ENCODE peak calls at places on chromosomes 3 and 15, in six cellular contexts. One of them, this sample, is unnamed.

GRCh38 chr3:149395107-149396089 is 17.9 kb upstream of the TM4SF1 start:
- DNase-seq in endothelial cell of umbilical vein: peak; percentile 98
- DNase-seq in right cardiac atrium: peak; percentile 65
- DNase-seq in mesendoderm: no peak
- DNase-seq in OCI-LY7: no peak
- DNase-seq in gastrocnemius medialis: no peak
- DNase-seq in this sample: no peak

GRCh38 chr15:62775932-62776331 is 266.6 kb upstream of the TPM1 start:
- DNase-seq in endothelial cell of umbilical vein: no peak
- DNase-seq in right cardiac atrium: no peak
- DNase-seq in mesendoderm: peak; percentile 82
- DNase-seq in OCI-LY7: no peak
- DNase-seq in gastrocnemius medialis: no peak
- DNase-seq in this sample: no peak

GRCh38 chr15:34119291-34119690 is 17.4 kb downstream of the PGBD4 start:
- DNase-seq in endothelial cell of umbilical vein: no peak
- DNase-seq in right cardiac atrium: no peak
- DNase-seq in mesendoderm: peak; percentile 28
- DNase-seq in OCI-LY7: no peak
- DNase-seq in gastrocnemius medialis: no peak
- DNase-seq in this sample: no peak

GRCh38 chr15:74400915-74401757 is 32.6 kb downstream of the SEMA7A start:
- DNase-seq in endothelial cell of umbilical vein: no peak
- DNase-seq in right cardiac atrium: peak; percentile 32
- DNase-seq in mesendoderm: no peak
- DNase-seq in OCI-LY7: peak; percentile 64
- DNase-seq in gastrocnemius medialis: no peak
- DNase-seq in this sample: no peak

GRCh38 chr15:95839367-95839782 is 491.1 kb upstream of the NR2F2 start:
- DNase-seq in endothelial cell of umbilical vein: peak; percentile 20
- DNase-seq in right cardiac atrium: no peak
- DNase-seq in mesendoderm: no peak
- DNase-seq in OCI-LY7: no peak
- DNase-seq in gastrocnemius medialis: no peak
- DNase-seq in this sample: no peak

GRCh38 chr3:126467611-126467955 is 8.1 kb downstream of the ZXDC start:
- DNase-seq in endothelial cell of umbilical vein: no peak
- DNase-seq in right cardiac atrium: no peak
- DNase-seq in mesendoderm: no peak
- DNase-seq in OCI-LY7: no peak
- DNase-seq in gastrocnemius medialis: no peak
- DNase-seq in this sample: no peak

GRCh38 chr3:28799084-28799483 is 450.5 kb upstream of the AZI2 start:
- DNase-seq in endothelial cell of umbilical vein: no peak
- DNase-seq in right cardiac atrium: no peak
- DNase-seq in mesendoderm: peak; percentile 59
- DNase-seq in OCI-LY7: no peak
- DNase-seq in gastrocnemius medialis: no peak
- DNase-seq in this sample: no peak

GRCh38 chr3:123198352-123198751 is 3.4 kb upstream of the SEC22A start:
- DNase-seq in endothelial cell of umbilical vein: no peak
- DNase-seq in right cardiac atrium: no peak
- DNase-seq in mesendoderm: no peak
- DNase-seq in OCI-LY7: no peak
- DNase-seq in gastrocnemius medialis: no peak
- DNase-seq in this sample: no peak

GRCh38 chr15:41603411-41603935 is 44.5 kb downstream of the TYRO3 start:
- DNase-seq in endothelial cell of umbilical vein: no peak
- DNase-seq in right cardiac atrium: no peak
- DNase-seq in mesendoderm: no peak
- DNase-seq in OCI-LY7: no peak
- DNase-seq in gastrocnemius medialis: no peak
- DNase-seq in this sample: no peak

GRCh38 chr3:47011371-47011770 is 31.9 kb downstream of the NBEAL2 start:
- DNase-seq in endothelial cell of umbilical vein: no peak
- DNase-seq in right cardiac atrium: no peak
- DNase-seq in mesendoderm: no peak
- DNase-seq in OCI-LY7: no peak
- DNase-seq in gastrocnemius medialis: no peak
- DNase-seq in this sample: no peak

GRCh38 chr3:47009225-47010049 is 30.0 kb downstream of the NBEAL2 start:
- DNase-seq in endothelial cell of umbilical vein: peak; percentile 91
- DNase-seq in right cardiac atrium: peak; percentile 97
- DNase-seq in mesendoderm: peak; percentile 82
- DNase-seq in OCI-LY7: peak; percentile 53
- DNase-seq in gastrocnemius medialis: peak; percentile 74
- DNase-seq in this sample: peak; percentile 18

GRCh38 chr3:47012342-47013230 is 33.1 kb downstream of the NBEAL2 start:
- DNase-seq in endothelial cell of umbilical vein: no peak
- DNase-seq in right cardiac atrium: peak; percentile 55
- DNase-seq in mesendoderm: no peak
- DNase-seq in OCI-LY7: no peak
- DNase-seq in gastrocnemius medialis: no peak
- DNase-seq in this sample: no peak

GRCh38 chr3:47010050-47010712 is 30.7 kb downstream of the NBEAL2 start:
- DNase-seq in endothelial cell of umbilical vein: no peak
- DNase-seq in right cardiac atrium: peak; percentile 79
- DNase-seq in mesendoderm: no peak
- DNase-seq in OCI-LY7: no peak
- DNase-seq in gastrocnemius medialis: no peak
- DNase-seq in this sample: no peak

DNA sequence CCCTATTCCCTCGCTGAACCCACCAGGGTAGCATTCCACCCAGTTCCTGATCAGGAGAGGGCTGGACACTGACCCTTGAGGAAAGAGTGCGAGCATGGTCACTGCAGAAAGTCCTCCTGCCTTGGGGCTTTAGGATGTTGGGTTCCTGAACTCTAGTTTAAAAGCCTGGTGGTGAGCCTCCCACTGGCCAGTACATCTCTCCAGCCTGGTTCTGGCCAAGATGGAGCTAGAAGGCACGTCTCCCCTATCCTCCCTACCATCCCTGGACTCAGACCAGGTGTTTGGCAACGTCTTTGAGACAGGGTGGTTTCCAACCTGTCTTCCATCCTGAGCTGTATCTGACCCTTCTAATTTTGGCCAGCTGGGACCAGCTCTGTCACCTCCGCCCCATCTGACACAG is 31.4 kb downstream of the NBEAL2 start:
- DNase-seq in endothelial cell of umbilical vein: no peak
- DNase-seq in right cardiac atrium: no peak
- DNase-seq in mesendoderm: no peak
- DNase-seq in OCI-LY7: no peak
- DNase-seq in gastrocnemius medialis: no peak
- DNase-seq in this sample: no peak
- H3K4me1 ChIP-seq in endothelial cell of umbilical vein: peaks cover 6% of the 10 kb centered on the region
- H3K4me1 ChIP-seq in right cardiac atrium: no peaks in the 10 kb centered on the region
- H3K4me1 ChIP-seq in mesendoderm: no peaks in the 10 kb centered on the region
- H3K4me1 ChIP-seq in OCI-LY7: peaks cover 11% of the 10 kb centered on the region
- H3K4me1 ChIP-seq in gastrocnemius medialis: peaks cover 18% of the 10 kb centered on the region
- H3K4me1 ChIP-seq in this sample: no peaks in the 10 kb centered on the region

GRCh38 chr3:30729512-30729911 is 123.1 kb downstream of the TGFBR2 start:
- DNase-seq in endothelial cell of umbilical vein: no peak
- DNase-seq in right cardiac atrium: no peak
- DNase-seq in mesendoderm: no peak
- DNase-seq in OCI-LY7: no peak
- DNase-seq in gastrocnemius medialis: no peak
- DNase-seq in this sample: no peak
- H3K4me1 ChIP-seq in endothelial cell of umbilical vein: no peaks in the 10 kb centered on the region
- H3K4me1 ChIP-seq in right cardiac atrium: peaks cover 6% of the 10 kb centered on the region
- H3K4me1 ChIP-seq in mesendoderm: no peaks in the 10 kb centered on the region
- H3K4me1 ChIP-seq in OCI-LY7: no peaks in the 10 kb centered on the region
- H3K4me1 ChIP-seq in gastrocnemius medialis: peaks cover 23% of the 10 kb centered on the region
- H3K4me1 ChIP-seq in this sample: no peaks in the 10 kb centered on the region

GRCh38 chr3:184563941-184564684 is 2.5 kb downstream of the EPHB3 start:
- DNase-seq in endothelial cell of umbilical vein: no peak
- DNase-seq in right cardiac atrium: no peak
- DNase-seq in mesendoderm: no peak
- DNase-seq in OCI-LY7: no peak
- DNase-seq in gastrocnemius medialis: no peak
- DNase-seq in this sample: no peak
- H3K4me1 ChIP-seq in endothelial cell of umbilical vein: peaks cover 4% of the 10 kb centered on the region
- H3K4me1 ChIP-seq in right cardiac atrium: no peaks in the 10 kb centered on the region
- H3K4me1 ChIP-seq in mesendoderm: peaks cover 30% of the 10 kb centered on the region
- H3K4me1 ChIP-seq in OCI-LY7: no peaks in the 10 kb centered on the region
- H3K4me1 ChIP-seq in gastrocnemius medialis: peaks cover 23% of the 10 kb centered on the region
- H3K4me1 ChIP-seq in this sample: peaks cover 24% of the 10 kb centered on the region

GRCh38 chr15:70512772-70513362 is 250.5 kb downstream of the UACA start:
- DNase-seq in endothelial cell of umbilical vein: peak; percentile 34
- DNase-seq in right cardiac atrium: no peak
- DNase-seq in mesendoderm: peak; percentile 88
- DNase-seq in OCI-LY7: peak; percentile 84
- DNase-seq in gastrocnemius medialis: no peak
- DNase-seq in this sample: no peak

GRCh38 chr15:70507772-70508351 is 255.5 kb downstream of the UACA start:
- DNase-seq in endothelial cell of umbilical vein: peak; percentile 49
- DNase-seq in right cardiac atrium: no peak
- DNase-seq in mesendoderm: no peak
- DNase-seq in OCI-LY7: peak; percentile 23
- DNase-seq in gastrocnemius medialis: no peak
- DNase-seq in this sample: no peak

GRCh38 chr15:70510433-70510832 is 252.9 kb downstream of the UACA start:
- DNase-seq in endothelial cell of umbilical vein: no peak
- DNase-seq in right cardiac atrium: no peak
- DNase-seq in mesendoderm: no peak
- DNase-seq in OCI-LY7: no peak
- DNase-seq in gastrocnemius medialis: no peak
- DNase-seq in this sample: no peak

GRCh38 chr15:70508561-70509281 is 254.6 kb downstream of the UACA start:
- DNase-seq in endothelial cell of umbilical vein: peak; percentile 54
- DNase-seq in right cardiac atrium: no peak
- DNase-seq in mesendoderm: peak; percentile 64
- DNase-seq in OCI-LY7: no peak
- DNase-seq in gastrocnemius medialis: peak; percentile 30
- DNase-seq in this sample: no peak

DNA sequence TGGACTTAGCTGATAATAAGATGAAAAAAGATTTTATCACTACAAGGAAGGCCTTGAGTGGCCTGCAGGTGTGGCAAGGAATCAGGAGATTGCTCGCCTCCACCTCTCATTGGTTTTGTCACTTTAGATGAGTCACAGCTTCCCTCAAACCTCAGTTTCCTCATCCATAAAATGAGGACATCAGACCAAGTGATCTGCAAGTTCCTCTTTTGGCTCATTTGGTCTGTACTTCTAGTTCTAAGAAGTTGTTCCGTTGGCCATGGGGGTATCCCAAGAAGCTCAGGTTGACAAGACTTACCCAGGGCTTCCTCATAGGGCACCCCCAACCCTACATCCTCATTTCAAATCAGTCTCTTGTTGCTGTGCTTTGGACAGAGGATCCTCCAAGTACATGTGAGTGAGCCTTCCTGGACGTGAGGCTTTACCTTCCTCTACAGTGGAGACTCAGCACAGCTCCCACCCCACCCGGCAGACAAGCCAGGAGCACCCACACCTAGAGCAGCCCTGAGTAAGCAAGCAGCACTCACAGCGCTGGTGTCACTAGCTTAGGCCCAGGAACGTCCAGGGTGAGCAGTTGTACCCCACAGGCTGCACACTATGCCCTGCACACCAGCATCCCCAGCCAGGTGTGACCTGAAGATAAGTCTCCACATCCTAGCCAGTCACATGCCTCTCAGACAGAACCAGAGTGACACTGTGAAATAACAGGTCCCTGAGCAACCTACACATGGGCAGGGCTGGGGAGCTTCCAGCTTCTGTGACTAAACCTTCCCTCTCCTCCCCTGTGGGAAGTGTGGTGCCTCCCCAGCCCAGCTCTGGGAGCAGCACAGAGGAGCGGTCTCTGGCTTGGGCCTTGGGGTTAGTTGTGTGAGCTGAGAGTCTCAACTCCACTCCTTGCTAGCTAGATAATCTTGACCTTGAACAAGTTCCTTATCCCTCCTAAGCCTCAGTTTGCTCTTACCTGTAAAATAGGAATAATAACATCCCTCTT is 253.8 kb downstream of the UACA start:
- DNase-seq in endothelial cell of umbilical vein: no peak
- DNase-seq in right cardiac atrium: no peak
- DNase-seq in mesendoderm: no peak
- DNase-seq in OCI-LY7: no peak
- DNase-seq in gastrocnemius medialis: no peak
- DNase-seq in this sample: no peak
- H3K4me1 ChIP-seq in endothelial cell of umbilical vein: peaks cover 25% of the 10 kb centered on the region
- H3K4me1 ChIP-seq in right cardiac atrium: peaks cover 4% of the 10 kb centered on the region
- H3K4me1 ChIP-seq in mesendoderm: peaks cover 23% of the 10 kb centered on the region
- H3K4me1 ChIP-seq in OCI-LY7: peaks cover 22% of the 10 kb centered on the region
- H3K4me1 ChIP-seq in gastrocnemius medialis: peaks cover 7% of the 10 kb centered on the region
- H3K4me1 ChIP-seq in this sample: peaks cover 8% of the 10 kb centered on the region

GRCh38 chr3:133479401-133479800 is 79.5 kb downstream of the BFSP2 start:
- DNase-seq in endothelial cell of umbilical vein: no peak
- DNase-seq in right cardiac atrium: no peak
- DNase-seq in mesendoderm: no peak
- DNase-seq in OCI-LY7: no peak
- DNase-seq in gastrocnemius medialis: no peak
- DNase-seq in this sample: no peak
- H3K4me1 ChIP-seq in endothelial cell of umbilical vein: no peaks in the 10 kb centered on the region
- H3K4me1 ChIP-seq in right cardiac atrium: peaks cover 4% of the 10 kb centered on the region
- H3K4me1 ChIP-seq in mesendoderm: no peaks in the 10 kb centered on the region
- H3K4me1 ChIP-seq in OCI-LY7: peaks cover 66% of the 10 kb centered on the region
- H3K4me1 ChIP-seq in gastrocnemius medialis: no peaks in the 10 kb centered on the region
- H3K4me1 ChIP-seq in this sample: no peaks in the 10 kb centered on the region

DNA sequence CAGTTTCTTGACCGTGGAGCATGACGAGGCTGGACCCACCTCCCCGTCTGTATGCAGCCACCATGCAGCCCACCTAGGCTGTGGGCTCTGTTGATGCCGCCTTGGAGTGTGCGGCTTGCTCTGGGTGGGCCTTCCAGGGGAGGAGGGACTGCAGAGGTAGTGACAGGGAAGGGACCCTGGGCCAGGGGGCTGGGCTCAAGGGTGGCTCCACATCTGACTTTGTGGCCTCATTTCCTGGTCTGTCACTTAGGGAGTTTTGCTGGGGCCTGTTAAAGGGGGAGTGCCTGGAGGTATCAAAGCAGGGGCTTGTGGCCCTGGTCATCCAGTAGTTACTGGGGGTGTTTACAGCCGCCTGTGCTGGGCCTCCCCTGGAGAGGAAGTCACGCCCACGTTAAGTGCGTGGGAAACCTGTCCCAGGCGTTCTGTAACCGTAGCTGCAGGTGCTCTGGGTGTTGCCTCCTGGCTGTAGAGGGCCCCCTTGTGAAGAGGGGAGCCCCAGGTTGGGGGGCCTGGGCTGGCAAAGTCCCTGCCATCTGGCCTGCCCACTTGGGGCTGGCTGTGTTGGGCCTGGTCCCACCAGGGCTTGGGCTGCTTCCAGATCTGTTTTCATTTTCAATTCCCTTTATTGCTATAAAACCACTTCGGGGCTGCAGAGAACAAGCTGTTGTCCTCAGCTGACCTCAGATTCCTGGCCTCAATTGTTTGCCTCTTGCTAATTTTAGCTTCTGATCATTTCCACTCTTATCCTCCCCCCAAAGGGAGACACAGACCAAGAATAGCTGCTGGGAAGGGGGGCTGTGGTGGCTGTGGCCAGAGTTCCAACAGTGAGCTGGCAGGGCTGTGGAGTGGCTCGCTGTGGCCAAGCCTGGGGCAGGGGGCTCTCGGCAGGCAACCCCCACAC is 26.5 kb downstream of the KLF13 start:
- DNase-seq in endothelial cell of umbilical vein: peak; percentile 90
- DNase-seq in right cardiac atrium: peak; percentile 89
- DNase-seq in mesendoderm: no peak
- DNase-seq in OCI-LY7: peak; percentile 71
- DNase-seq in gastrocnemius medialis: peak; percentile 81
- DNase-seq in this sample: no peak
- H3K4me1 ChIP-seq in endothelial cell of umbilical vein: peaks cover 13% of the 10 kb centered on the region
- H3K4me1 ChIP-seq in right cardiac atrium: peaks cover 59% of the 10 kb centered on the region
- H3K4me1 ChIP-seq in mesendoderm: peaks cover 3% of the 10 kb centered on the region
- H3K4me1 ChIP-seq in OCI-LY7: peaks cover 97% of the 10 kb centered on the region
- H3K4me1 ChIP-seq in gastrocnemius medialis: peaks cover 99% of the 10 kb centered on the region
- H3K4me1 ChIP-seq in this sample: peaks cover 92% of the 10 kb centered on the region